ENCODE peak calls at places on chromosomes 5 and 9, in six cellular contexts. X, U, F, W, K and V are unnamed samples.

GRCh38 chr9:134286513-134287245 is 39.6 kb upstream of the RXRA start:
- DNase-seq in X (no peak), U (no peak), F (no peak), W (no peak), K (no peak), V (no peak)

GRCh38 chr9:86902606-86903460 is 44.5 kb downstream of the GAS1 start:
- DNase-seq in X (no peak), U (peak; percentile 68), F (no peak), W (peak; percentile 72), K (no peak), V (no peak)

GRCh38 chr5:43338856-43339255 is 25.6 kb upstream of the HMGCS1 start:
- DNase-seq in X (no peak), U (no peak), F (no peak), W (no peak), K (no peak), V (no peak)

GRCh38 chr5:15105799-15106393 is 234.3 kb upstream of the ANKH start:
- DNase-seq in X (peak; percentile 47), U (peak; percentile 61), F (peak; percentile 56), W (no peak), K (peak; percentile 30), V (no peak)

GRCh38 chr5:12795333-12795663 is 891.1 kb upstream of the CTNND2 start:
- DNase-seq in X (no peak), U (no peak), F (no peak), W (no peak), K (no peak), V (no peak)

GRCh38 chr5:23332650-23333251 is 174.7 kb upstream of the PRDM9 start:
- DNase-seq in X (no peak), U (no peak), F (no peak), W (no peak), K (no peak), V (no peak)

GRCh38 chr9:131046093-131046380 is 37.1 kb downstream of the LAMC3 start:
- DNase-seq in X (no peak), U (no peak), F (no peak), W (no peak), K (no peak), V (no peak)

GRCh38 chr9:136368190-136368589 is 4.6 kb upstream of the DNLZ start:
- DNase-seq in X (no peak), U (no peak), F (no peak), W (no peak), K (no peak), V (no peak)

GRCh38 chr5:6180231-6180872 is 198.0 kb downstream of the MED10 start:
- DNase-seq in X (no peak), U (no peak), F (no peak), W (peak; percentile 81), K (no peak), V (no peak)

GRCh38 chr9:121823451-121824169 is 172.2 kb downstream of the DAB2IP start:
- DNase-seq in X (no peak), U (no peak), F (no peak), W (no peak), K (no peak), V (no peak)

GRCh38 chr5:106755066-106755465 is 915.7 kb downstream of the EFNA5 start:
- DNase-seq in X (no peak), U (no peak), F (no peak), W (no peak), K (no peak), V (no peak)

GRCh38 chr9:78971505-78971904 is 600.3 kb upstream of the TLE4 start:
- DNase-seq in X (no peak), U (no peak), F (no peak), W (no peak), K (no peak), V (no peak)

GRCh38 chr5:34787035-34787434 is 51.9 kb upstream of the TTC23L start:
- DNase-seq in X (no peak), U (no peak), F (no peak), W (no peak), K (no peak), V (no peak)

GRCh38 chr5:125683669-125684068 is 739.5 kb upstream of the GRAMD2B start:
- DNase-seq in X (no peak), U (no peak), F (no peak), W (no peak), K (no peak), V (no peak)

GRCh38 chr5:146359836-146360235 is 21.2 kb downstream of the POU4F3 start:
- DNase-seq in X (no peak), U (no peak), F (no peak), W (no peak), K (no peak), V (no peak)

GRCh38 chr9:135508211-135508820 is 7.8 kb downstream of the MRPS2 start:
- DNase-seq in X (no peak), U (no peak), F (no peak), W (no peak), K (no peak), V (no peak)

GRCh38 chr5:179256229-179257189 is 88.8 kb downstream of the ADAMTS2 start:
- DNase-seq in X (no peak), U (no peak), F (no peak), W (no peak), K (peak; percentile 58), V (no peak)

GRCh38 chr5:176618783-176619182 is 8.8 kb upstream of the GPRIN1 start:
- DNase-seq in X (no peak), U (no peak), F (no peak), W (no peak), K (no peak), V (no peak)

GRCh38 chr5:158154226-158155005 is 295.5 kb upstream of the CLINT1 start:
- DNase-seq in X (no peak), U (no peak), F (no peak), W (no peak), K (peak; percentile 93), V (no peak)

GRCh38 chr5:169389318-169389717 is 88.4 kb upstream of the SLIT3 start:
- DNase-seq in X (no peak), U (no peak), F (no peak), W (no peak), K (no peak), V (no peak)